ENCODE peak calls at places on chromosomes 13 and 19, in eight cellular contexts. One of them, this sample, is unnamed.

GRCh38 chr13:80840313-80840976 is 499.5 kb upstream of the SPRY2 start:
- DNase-seq in GM10248: no peak
- DNase-seq in WTC11: no peak
- DNase-seq in endodermal cell: no peak
- DNase-seq in lung: no peak
- DNase-seq in transverse colon: no peak
- DNase-seq in endothelial cell: no peak
- DNase-seq in NB4: no peak
- DNase-seq in this sample: no peak

GRCh38 chr13:90867336-90867683 is 480.2 kb upstream of the MIR17HG start:
- DNase-seq in WTC11: peak
- DNase-seq in endothelial cell: peak
- DNase-seq in NB4: peak
- DNase-seq in endodermal cell: peak
- DNase-seq in GM10248: peak
- DNase-seq in lung: peak
- DNase-seq in transverse colon: peak
- DNase-seq in this sample: peak

GRCh38 chr19:29665826-29666633 is 769 bp downstream of the PLEKHF1 start:
- DNase-seq in NB4: no peak
- DNase-seq in GM10248: peak
- DNase-seq in endodermal cell: peak
- DNase-seq in endothelial cell: no peak
- DNase-seq in transverse colon: peak
- DNase-seq in lung: no peak
- DNase-seq in WTC11: peak
- DNase-seq in this sample: no peak

GRCh38 chr19:46951236-46951986 is 68.2 kb upstream of the NPAS1 start:
- DNase-seq in GM10248: no peak
- DNase-seq in WTC11: no peak
- DNase-seq in endothelial cell: no peak
- DNase-seq in transverse colon: peak
- DNase-seq in endodermal cell: no peak
- DNase-seq in lung: no peak
- DNase-seq in NB4: no peak
- DNase-seq in this sample: no peak

GRCh38 chr13:105787518-105788085 is 747.9 kb downstream of the EFNB2 start:
- DNase-seq in NB4: no peak
- DNase-seq in GM10248: no peak
- DNase-seq in endothelial cell: no peak
- DNase-seq in endodermal cell: no peak
- DNase-seq in lung: no peak
- DNase-seq in WTC11: no peak
- DNase-seq in transverse colon: no peak
- DNase-seq in this sample: no peak

GRCh38 chr19:19137556-19138109 is 645 bp downstream of the TMEM161A start:
- DNase-seq in NB4: no peak
- DNase-seq in lung: no peak
- DNase-seq in GM10248: no peak
- DNase-seq in endothelial cell: no peak
- DNase-seq in WTC11: no peak
- DNase-seq in endodermal cell: no peak
- DNase-seq in transverse colon: no peak
- DNase-seq in this sample: no peak

GRCh38 chr19:48717059-48717395 is 2.5 kb downstream of the MAMSTR start:
- DNase-seq in WTC11: no peak
- DNase-seq in NB4: no peak
- DNase-seq in endodermal cell: no peak
- DNase-seq in lung: no peak
- DNase-seq in GM10248: no peak
- DNase-seq in endothelial cell: no peak
- DNase-seq in transverse colon: no peak
- DNase-seq in this sample: no peak

GRCh38 chr13:113884821-113885220 is 20.9 kb upstream of the GAS6 start:
- DNase-seq in WTC11: no peak
- DNase-seq in endodermal cell: no peak
- DNase-seq in NB4: no peak
- DNase-seq in GM10248: no peak
- DNase-seq in endothelial cell: no peak
- DNase-seq in transverse colon: no peak
- DNase-seq in lung: no peak
- DNase-seq in this sample: no peak

GRCh38 chr19:47523473-47523872 is 8.6 kb upstream of the NAPA start:
- DNase-seq in GM10248: no peak
- DNase-seq in lung: no peak
- DNase-seq in endodermal cell: no peak
- DNase-seq in endothelial cell: no peak
- DNase-seq in WTC11: no peak
- DNase-seq in transverse colon: peak
- DNase-seq in NB4: no peak
- DNase-seq in this sample: no peak

GRCh38 chr19:17841371-17841809 is 6.4 kb downstream of the JAK3 start:
- DNase-seq in NB4: no peak
- DNase-seq in GM10248: no peak
- DNase-seq in endodermal cell: no peak
- DNase-seq in endothelial cell: no peak
- DNase-seq in WTC11: no peak
- DNase-seq in transverse colon: no peak
- DNase-seq in lung: no peak
- DNase-seq in this sample: no peak

GRCh38 chr13:28492527-28493367 is 2.2 kb downstream of the FLT1 start:
- DNase-seq in endothelial cell: no peak
- DNase-seq in lung: no peak
- DNase-seq in NB4: peak
- DNase-seq in GM10248: no peak
- DNase-seq in transverse colon: no peak
- DNase-seq in endodermal cell: no peak
- DNase-seq in WTC11: no peak
- DNase-seq in this sample: no peak

GRCh38 chr19:7919681-7920519 is at the start of gene SNAPC2:
- DNase-seq in lung: peak
- DNase-seq in NB4: peak
- DNase-seq in endodermal cell: peak
- DNase-seq in endothelial cell: peak
- DNase-seq in transverse colon: peak
- DNase-seq in WTC11: peak
- DNase-seq in GM10248: peak
- DNase-seq in this sample: peak

GRCh38 chr19:37077615-37077928 is 661 bp upstream of the ZNF420 start:
- DNase-seq in endothelial cell: no peak
- DNase-seq in lung: no peak
- DNase-seq in NB4: no peak
- DNase-seq in GM10248: no peak
- DNase-seq in endodermal cell: no peak
- DNase-seq in WTC11: no peak
- DNase-seq in transverse colon: no peak
- DNase-seq in this sample: no peak

GRCh38 chr19:14563989-14564650 is 7.7 kb downstream of the NDUFB7 start:
- DNase-seq in transverse colon: no peak
- DNase-seq in GM10248: peak
- DNase-seq in lung: no peak
- DNase-seq in endothelial cell: no peak
- DNase-seq in NB4: peak
- DNase-seq in endodermal cell: peak
- DNase-seq in WTC11: peak
- DNase-seq in this sample: no peak

GRCh38 chr19:38223119-38223523 is 901 bp downstream of the DPF1 start:
- DNase-seq in WTC11: no peak
- DNase-seq in NB4: no peak
- DNase-seq in endothelial cell: no peak
- DNase-seq in lung: no peak
- DNase-seq in transverse colon: no peak
- DNase-seq in GM10248: no peak
- DNase-seq in endodermal cell: no peak
- DNase-seq in this sample: no peak

GRCh38 chr13:72561791-72562190 is 165.6 kb downstream of the MZT1 start:
- DNase-seq in endothelial cell: no peak
- DNase-seq in WTC11: no peak
- DNase-seq in GM10248: no peak
- DNase-seq in endodermal cell: no peak
- DNase-seq in transverse colon: no peak
- DNase-seq in NB4: no peak
- DNase-seq in lung: no peak
- DNase-seq in this sample: no peak

GRCh38 chr13:46905249-46905648 is 8.4 kb upstream of the HTR2A start:
- DNase-seq in WTC11: no peak
- DNase-seq in endothelial cell: no peak
- DNase-seq in endodermal cell: no peak
- DNase-seq in lung: no peak
- DNase-seq in NB4: peak
- DNase-seq in GM10248: no peak
- DNase-seq in transverse colon: no peak
- DNase-seq in this sample: no peak

GRCh38 chr19:246551-246950 is 44.7 kb downstream of the PLPP2 start:
- DNase-seq in transverse colon: peak
- DNase-seq in GM10248: no peak
- DNase-seq in endothelial cell: no peak
- DNase-seq in lung: no peak
- DNase-seq in endodermal cell: peak
- DNase-seq in NB4: peak
- DNase-seq in WTC11: peak
- DNase-seq in this sample: no peak

GRCh38 chr13:51033431-51034185 is 77.5 kb downstream of the C13orf42 start:
- DNase-seq in lung: no peak
- DNase-seq in GM10248: no peak
- DNase-seq in endodermal cell: peak
- DNase-seq in NB4: no peak
- DNase-seq in transverse colon: no peak
- DNase-seq in endothelial cell: no peak
- DNase-seq in WTC11: no peak
- DNase-seq in this sample: no peak

GRCh38 chr19:29385191-29385795 is 140.5 kb upstream of the VSTM2B start:
- DNase-seq in endothelial cell: no peak
- DNase-seq in endodermal cell: no peak
- DNase-seq in lung: no peak
- DNase-seq in GM10248: no peak
- DNase-seq in WTC11: no peak
- DNase-seq in transverse colon: no peak
- DNase-seq in NB4: no peak
- DNase-seq in this sample: no peak

GRCh38 chr19:3282155-3282554 is 57.7 kb downstream of the CELF5 start:
- DNase-seq in endothelial cell: no peak
- DNase-seq in WTC11: no peak
- DNase-seq in lung: no peak
- DNase-seq in endodermal cell: no peak
- DNase-seq in transverse colon: no peak
- DNase-seq in GM10248: no peak
- DNase-seq in NB4: no peak
- DNase-seq in this sample: no peak

DNA sequence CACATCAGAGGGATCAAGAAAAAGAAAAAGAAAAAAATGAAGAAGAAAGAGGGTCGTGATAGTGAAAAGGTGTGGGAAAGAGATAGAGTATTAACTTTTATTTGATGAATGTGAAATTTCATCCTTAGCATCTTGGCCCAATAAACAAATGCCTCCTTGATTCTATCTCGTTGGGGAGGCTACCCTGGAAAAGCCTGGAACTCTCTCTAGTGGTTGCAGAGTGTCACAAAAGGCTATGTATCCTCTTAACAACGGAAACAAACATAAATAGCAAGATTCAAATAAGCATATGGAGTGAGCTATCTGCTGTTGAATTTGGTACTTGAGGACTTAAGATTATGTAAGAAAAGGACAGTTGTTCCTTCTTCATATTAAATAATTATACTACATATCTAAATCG is 557.4 kb downstream of the DCT start:
- DNase-seq in WTC11: no peak
- DNase-seq in endothelial cell: no peak
- DNase-seq in lung: no peak
- DNase-seq in GM10248: no peak
- DNase-seq in endodermal cell: no peak
- DNase-seq in NB4: no peak
- DNase-seq in transverse colon: no peak
- DNase-seq in this sample: no peak
- TF ChIP-seq CTCF in WTC11: no peak
- TF ChIP-seq CTCF in endothelial cell: no peak
- TF ChIP-seq CTCF in lung: no peak
- TF ChIP-seq CTCF in GM10248: no peak
- TF ChIP-seq CTCF in endodermal cell: no peak
- TF ChIP-seq CTCF in NB4: no peak
- TF ChIP-seq CTCF in transverse colon: no peak
- TF ChIP-seq CTCF in this sample: no peak

GRCh38 chr19:49975051-49975450 is 14.1 kb upstream of the SIGLEC11 start:
- DNase-seq in WTC11: no peak
- DNase-seq in NB4: no peak
- DNase-seq in lung: no peak
- DNase-seq in endothelial cell: no peak
- DNase-seq in GM10248: no peak
- DNase-seq in endodermal cell: no peak
- DNase-seq in transverse colon: no peak
- DNase-seq in this sample: no peak
- TF ChIP-seq CTCF in WTC11: no peak
- TF ChIP-seq CTCF in NB4: no peak
- TF ChIP-seq CTCF in lung: no peak
- TF ChIP-seq CTCF in endothelial cell: no peak
- TF ChIP-seq CTCF in GM10248: no peak
- TF ChIP-seq CTCF in endodermal cell: no peak
- TF ChIP-seq CTCF in transverse colon: no peak
- TF ChIP-seq CTCF in this sample: no peak

GRCh38 chr19:50632151-50632835 is 7.4 kb downstream of the SYT3 start:
- DNase-seq in WTC11: no peak
- DNase-seq in NB4: no peak
- DNase-seq in GM10248: no peak
- DNase-seq in endothelial cell: no peak
- DNase-seq in transverse colon: no peak
- DNase-seq in lung: no peak
- DNase-seq in endodermal cell: no peak
- DNase-seq in this sample: no peak
- TF ChIP-seq CTCF in WTC11: no peak
- TF ChIP-seq CTCF in NB4: peak
- TF ChIP-seq CTCF in GM10248: no peak
- TF ChIP-seq CTCF in endothelial cell: no peak
- TF ChIP-seq CTCF in transverse colon: no peak
- TF ChIP-seq CTCF in lung: no peak
- TF ChIP-seq CTCF in endodermal cell: peak
- TF ChIP-seq CTCF in this sample: no peak

GRCh38 chr19:2109278-2109864 is 12.7 kb downstream of the IZUMO4 start:
- DNase-seq in WTC11: no peak
- DNase-seq in transverse colon: no peak
- DNase-seq in NB4: no peak
- DNase-seq in endothelial cell: no peak
- DNase-seq in GM10248: no peak
- DNase-seq in lung: no peak
- DNase-seq in endodermal cell: no peak
- DNase-seq in this sample: no peak

GRCh38 chr19:2112516-2113320 is 16.0 kb downstream of the IZUMO4 start:
- DNase-seq in NB4: no peak
- DNase-seq in endothelial cell: no peak
- DNase-seq in lung: no peak
- DNase-seq in endodermal cell: no peak
- DNase-seq in GM10248: no peak
- DNase-seq in WTC11: no peak
- DNase-seq in transverse colon: no peak
- DNase-seq in this sample: no peak

GRCh38 chr19:2111425-2111824 is 14.7 kb downstream of the IZUMO4 start:
- DNase-seq in GM10248: no peak
- DNase-seq in NB4: no peak
- DNase-seq in endodermal cell: no peak
- DNase-seq in WTC11: no peak
- DNase-seq in endothelial cell: no peak
- DNase-seq in lung: no peak
- DNase-seq in transverse colon: no peak
- DNase-seq in this sample: no peak

GRCh38 chr19:2111886-2112285 is 15.2 kb downstream of the IZUMO4 start:
- DNase-seq in transverse colon: no peak
- DNase-seq in NB4: no peak
- DNase-seq in endothelial cell: no peak
- DNase-seq in GM10248: no peak
- DNase-seq in WTC11: no peak
- DNase-seq in endodermal cell: no peak
- DNase-seq in lung: no peak
- DNase-seq in this sample: no peak

GRCh38 chr19:2110822-2111221 is 14.1 kb downstream of the IZUMO4 start:
- DNase-seq in GM10248: no peak
- DNase-seq in NB4: no peak
- DNase-seq in endothelial cell: no peak
- DNase-seq in lung: no peak
- DNase-seq in transverse colon: no peak
- DNase-seq in endodermal cell: peak
- DNase-seq in WTC11: peak
- DNase-seq in this sample: no peak
- TF ChIP-seq CTCF in GM10248: peak
- TF ChIP-seq CTCF in NB4: no peak
- TF ChIP-seq CTCF in endothelial cell: no peak
- TF ChIP-seq CTCF in lung: no peak
- TF ChIP-seq CTCF in transverse colon: no peak
- TF ChIP-seq CTCF in endodermal cell: peak
- TF ChIP-seq CTCF in WTC11: no peak
- TF ChIP-seq CTCF in this sample: no peak

This sample was measured in AG09319.